ENCODE peak calls at places on chromosomes 6 and 20, in eight cellular contexts. X, O, B, T, I, U, R and E are unnamed samples.

GRCh38 chr6:169168302-169168630 is 85.4 kb downstream of the THBS2 start:
- DNase-seq in X (peak; percentile 86), O (no peak), B (no peak), T (no peak), I (no peak), U (no peak), R (no peak), E (no peak)

GRCh38 chr6:119865466-119866350 is 516.1 kb upstream of the MAN1A1 start:
- DNase-seq in X (no peak), O (no peak), B (no peak), T (no peak), I (no peak), U (no peak), R (no peak), E (no peak)

GRCh38 chr6:2796884-2797283 is 31.7 kb downstream of the WRNIP1 start:
- DNase-seq in X (no peak), O (no peak), B (no peak), T (no peak), I (no peak), U (no peak), R (no peak), E (peak; percentile 28)

GRCh38 chr6:166678426-166678825 is 51.4 kb upstream of the RPS6KA2 start:
- DNase-seq in X (no peak), O (no peak), B (no peak), T (peak; percentile 36), I (no peak), U (no peak), R (no peak), E (no peak)

GRCh38 chr6:3231213-3232016 is 4.0 kb upstream of the TUBB2B start:
- DNase-seq in X (peak; percentile 84), O (no peak), B (peak; percentile 63), T (peak; percentile 68), I (no peak), U (no peak), R (no peak), E (no peak)

GRCh38 chr20:48776306-48776705 is 51.5 kb downstream of the PREX1 start:
- DNase-seq in X (no peak), O (no peak), B (no peak), T (peak; percentile 53), I (no peak), U (no peak), R (no peak), E (no peak)

GRCh38 chr6:116779569-116780164 is 14.1 kb upstream of the FAM162B start:
- DNase-seq in X (no peak), O (no peak), B (no peak), T (peak; percentile 30), I (peak; percentile 4), U (no peak), R (no peak), E (peak; percentile 16)

GRCh38 chr6:161437851-161438250 is 164.0 kb upstream of the AGPAT4 start:
- DNase-seq in X (no peak), O (no peak), B (no peak), T (no peak), I (no peak), U (no peak), R (no peak), E (no peak)

GRCh38 chr6:134502614-134503541 is 185.0 kb upstream of the SGK1 start:
- DNase-seq in X (no peak), O (no peak), B (peak; percentile 65), T (no peak), I (no peak), U (no peak), R (no peak), E (no peak)

GRCh38 chr20:52031574-52032303 is 159.8 kb downstream of the ZFP64 start:
- DNase-seq in X (no peak), O (peak; percentile 6), B (no peak), T (peak; percentile 69), I (no peak), U (no peak), R (peak; percentile 9), E (peak; percentile 47)

GRCh38 chr6:56695702-56696101 is 53.0 kb upstream of the DST start:
- DNase-seq in X (no peak), O (no peak), B (no peak), T (no peak), I (no peak), U (no peak), R (no peak), E (no peak)

GRCh38 chr6:75693534-75693933 is 55.5 kb upstream of the MYO6 start:
- DNase-seq in X (no peak), O (no peak), B (no peak), T (no peak), I (no peak), U (no peak), R (no peak), E (no peak)

GRCh38 chr6:36075656-36076055 is 48.0 kb downstream of the MAPK14 start:
- DNase-seq in X (no peak), O (peak; percentile 16), B (no peak), T (no peak), I (peak; percentile 19), U (no peak), R (no peak), E (no peak)

GRCh38 chr6:42777126-42777822 is 4.6 kb upstream of the BICRAL start:
- DNase-seq in X (no peak), O (no peak), B (no peak), T (peak; percentile 45), I (peak; percentile 29), U (no peak), R (no peak), E (no peak)

GRCh38 chr6:159701413-159701999 is 8.5 kb upstream of the SOD2 start:
- DNase-seq in X (no peak), O (no peak), B (peak; percentile 56), T (peak; percentile 89), I (no peak), U (no peak), R (no peak), E (peak; percentile 40)

GRCh38 chr20:258963-259362 is 1.4 kb downstream of the DEFB132 start:
- DNase-seq in X (no peak), O (peak; percentile 12), B (no peak), T (no peak), I (no peak), U (peak; percentile 7), R (peak; percentile 18), E (no peak)

GRCh38 chr6:107304421-107305025 is 154.8 kb downstream of the PDSS2 start:
- DNase-seq in X (no peak), O (no peak), B (no peak), T (peak; percentile 25), I (no peak), U (no peak), R (no peak), E (no peak)

GRCh38 chr6:38212579-38212978 is 393.1 kb downstream of the ZFAND3 start:
- DNase-seq in X (no peak), O (no peak), B (no peak), T (no peak), I (no peak), U (no peak), R (no peak), E (no peak)

GRCh38 chr6:116651916-116652315 is 16.6 kb downstream of the ZUP1 start:
- DNase-seq in X (no peak), O (no peak), B (no peak), T (no peak), I (no peak), U (no peak), R (no peak), E (no peak)

GRCh38 chr6:170480045-170480714 is 72.9 kb downstream of the PSMB1 start:
- DNase-seq in X (peak; percentile 61), O (no peak), B (no peak), T (peak; percentile 23), I (no peak), U (no peak), R (no peak), E (no peak)

GRCh38 chr6:74066168-74066871 is 370.3 kb downstream of the CD109 start:
- DNase-seq in X (no peak), O (no peak), B (no peak), T (no peak), I (no peak), U (no peak), R (no peak), E (no peak)

GRCh38 chr20:57040924-57041323 is 225.5 kb downstream of the BMP7 start:
- DNase-seq in X (no peak), O (no peak), B (no peak), T (peak; percentile 67), I (no peak), U (no peak), R (no peak), E (peak; percentile 69)

GRCh38 chr6:37489697-37490336 is 9.9 kb downstream of the CCDC167 start:
- DNase-seq in X (peak; percentile 72), O (no peak), B (no peak), T (no peak), I (peak; percentile 50), U (no peak), R (peak; percentile 45), E (no peak)

GRCh38 chr6:42104095-42104806 is 38.2 kb downstream of the C6orf132 start:
- DNase-seq in X (peak; percentile 88), O (peak; percentile 67), B (no peak), T (no peak), I (peak; percentile 84), U (peak; percentile 66), R (peak; percentile 64), E (peak; percentile 55)

GRCh38 chr6:132132911-132133639 is 181.9 kb upstream of the CCN2 start:
- DNase-seq in X (no peak), O (no peak), B (no peak), T (peak; percentile 70), I (peak; percentile 25), U (no peak), R (no peak), E (peak; percentile 15)